ENCODE peak calls at places on chromosomes 3 and 15, in ten cellular contexts. One of them, this sample, is unnamed.

GRCh38 chr3:100880845-100881244 is 112.4 kb downstream of the ABI3BP start:
- DNase-seq in nucleus accumbens: no peak
- DNase-seq in sigmoid colon: no peak
- DNase-seq in GM23338: no peak
- DNase-seq in uterus: no peak
- DNase-seq in left lung: no peak
- DNase-seq in naive thymus-derived CD8-positive, alpha-beta T cell: no peak
- DNase-seq in T-cell: no peak
- DNase-seq in GM04504: no peak
- DNase-seq in MCF 10A: no peak
- DNase-seq in this sample: no peak

GRCh38 chr15:74173545-74174215 is at the start of gene ISLR:
- DNase-seq in nucleus accumbens: no peak
- DNase-seq in sigmoid colon: peak
- DNase-seq in GM23338: peak
- DNase-seq in uterus: peak
- DNase-seq in left lung: peak
- DNase-seq in naive thymus-derived CD8-positive, alpha-beta T cell: no peak
- DNase-seq in T-cell: no peak
- DNase-seq in GM04504: no peak
- DNase-seq in MCF 10A: no peak
- DNase-seq in this sample: peak

GRCh38 chr3:161700998-161701397 is 204.4 kb downstream of the OTOL1 start:
- DNase-seq in nucleus accumbens: no peak
- DNase-seq in sigmoid colon: no peak
- DNase-seq in GM23338: peak
- DNase-seq in uterus: no peak
- DNase-seq in left lung: no peak
- DNase-seq in naive thymus-derived CD8-positive, alpha-beta T cell: no peak
- DNase-seq in T-cell: no peak
- DNase-seq in GM04504: no peak
- DNase-seq in MCF 10A: peak
- DNase-seq in this sample: no peak

GRCh38 chr15:91100561-91101355 is 701 bp downstream of the SV2B start:
- DNase-seq in nucleus accumbens: no peak
- DNase-seq in sigmoid colon: no peak
- DNase-seq in GM23338: peak
- DNase-seq in uterus: no peak
- DNase-seq in left lung: no peak
- DNase-seq in naive thymus-derived CD8-positive, alpha-beta T cell: no peak
- DNase-seq in T-cell: no peak
- DNase-seq in GM04504: no peak
- DNase-seq in MCF 10A: no peak
- DNase-seq in this sample: no peak

GRCh38 chr15:69813881-69814280 is 283.8 kb downstream of the TLE3 start:
- DNase-seq in nucleus accumbens: no peak
- DNase-seq in sigmoid colon: no peak
- DNase-seq in GM23338: no peak
- DNase-seq in uterus: no peak
- DNase-seq in left lung: no peak
- DNase-seq in naive thymus-derived CD8-positive, alpha-beta T cell: no peak
- DNase-seq in T-cell: no peak
- DNase-seq in GM04504: no peak
- DNase-seq in MCF 10A: peak
- DNase-seq in this sample: no peak

GRCh38 chr15:91694829-91695205 is 158.7 kb upstream of the SLCO3A1 start:
- DNase-seq in nucleus accumbens: no peak
- DNase-seq in sigmoid colon: peak
- DNase-seq in GM23338: no peak
- DNase-seq in uterus: peak
- DNase-seq in left lung: no peak
- DNase-seq in naive thymus-derived CD8-positive, alpha-beta T cell: no peak
- DNase-seq in T-cell: no peak
- DNase-seq in GM04504: peak
- DNase-seq in MCF 10A: peak
- DNase-seq in this sample: no peak

GRCh38 chr3:142315083-142315482 is 89.7 kb upstream of the GK5 start:
- DNase-seq in nucleus accumbens: no peak
- DNase-seq in sigmoid colon: no peak
- DNase-seq in GM23338: peak
- DNase-seq in uterus: no peak
- DNase-seq in left lung: no peak
- DNase-seq in naive thymus-derived CD8-positive, alpha-beta T cell: no peak
- DNase-seq in T-cell: no peak
- DNase-seq in GM04504: peak
- DNase-seq in MCF 10A: peak
- DNase-seq in this sample: no peak

GRCh38 chr3:71414189-71414924 is 169.2 kb downstream of the FOXP1 start:
- DNase-seq in nucleus accumbens: no peak
- DNase-seq in sigmoid colon: no peak
- DNase-seq in GM23338: no peak
- DNase-seq in uterus: no peak
- DNase-seq in left lung: no peak
- DNase-seq in naive thymus-derived CD8-positive, alpha-beta T cell: no peak
- DNase-seq in T-cell: no peak
- DNase-seq in GM04504: no peak
- DNase-seq in MCF 10A: peak
- DNase-seq in this sample: no peak

GRCh38 chr3:67481126-67481525 is 173.3 kb downstream of the SUCLG2 start:
- DNase-seq in nucleus accumbens: no peak
- DNase-seq in sigmoid colon: no peak
- DNase-seq in GM23338: no peak
- DNase-seq in uterus: no peak
- DNase-seq in left lung: no peak
- DNase-seq in naive thymus-derived CD8-positive, alpha-beta T cell: no peak
- DNase-seq in T-cell: no peak
- DNase-seq in GM04504: no peak
- DNase-seq in MCF 10A: no peak
- DNase-seq in this sample: no peak